ENCODE peak calls at places on chromosome 12, in nine cellular contexts. S is CD8-positive, alpha-beta memory T cell; X is left lung; O is colonic mucosa; W is GM23338; H is mammary epithelial cell; F is CD4-positive, CD25-positive, alpha-beta regulatory T cell; C is neural progenitor cell; D is RWPE2. B is an unnamed sample.

GRCh38 chr12:122921917-122922316 is 26.0 kb upstream of the VPS37B start:
- DNase-seq in S (no peak), O (peak), C (no peak), D (no peak), W (no peak), H (no peak), X (no peak), F (no peak), B (no peak)

GRCh38 chr12:92718483-92718985 is 15.7 kb downstream of the PLEKHG7 start:
- DNase-seq in S (no peak), C (no peak), O (no peak), W (no peak), H (no peak), X (no peak), F (no peak), D (no peak), B (no peak)

GRCh38 chr12:99386907-99387306 is 260.6 kb upstream of the GARIN6 start:
- DNase-seq in O (no peak), X (no peak), D (no peak), W (peak), S (no peak), H (peak), C (peak), F (no peak), B (no peak)

GRCh38 chr12:115354007-115354452 is 670.1 kb upstream of the TBX3 start:
- DNase-seq in F (no peak), H (peak), W (no peak), O (peak), S (no peak), X (peak), D (peak), C (no peak), B (no peak)

GRCh38 chr12:1859643-1860042 is 39.3 kb downstream of the LRTM2 start:
- DNase-seq in D (peak), O (no peak), W (no peak), H (peak), F (no peak), C (no peak), X (no peak), S (no peak), B (no peak)

GRCh38 chr12:95411466-95411865 is 62.5 kb upstream of the METAP2 start:
- DNase-seq in S (no peak), O (no peak), D (no peak), W (no peak), H (no peak), X (no peak), F (no peak), C (no peak), B (no peak)

GRCh38 chr12:108611884-108612415 is 14.1 kb upstream of the TMEM119 start:
- DNase-seq in H (peak), W (peak), X (no peak), C (peak), O (no peak), D (no peak), F (peak), S (peak), B (no peak)

GRCh38 chr12:131466306-131466705 is 244.6 kb upstream of the SFSWAP start:
- DNase-seq in W (no peak), O (no peak), D (no peak), H (no peak), C (no peak), F (no peak), X (no peak), S (no peak), B (no peak)

GRCh38 chr12:132279184-132279889 is 50.1 kb downstream of the GALNT9 start:
- DNase-seq in O (peak), H (no peak), W (peak), F (no peak), C (no peak), D (no peak), X (no peak), S (peak), B (peak)

GRCh38 chr12:51362747-51363342 is 16.4 kb upstream of the CELA1 start:
- DNase-seq in X (no peak), O (no peak), F (no peak), W (no peak), H (no peak), D (no peak), C (no peak), S (no peak), B (no peak)

GRCh38 chr12:23950775-23951391 is 1.4 kb upstream of the SOX5 start:
- DNase-seq in X (no peak), D (no peak), H (no peak), C (peak), W (peak), S (no peak), F (no peak), O (no peak), B (no peak)

GRCh38 chr12:115325858-115326257 is 641.9 kb upstream of the TBX3 start:
- DNase-seq in D (no peak), H (no peak), C (no peak), S (no peak), F (no peak), W (no peak), X (no peak), O (peak), B (no peak)

GRCh38 chr12:122865268-122866231 is 30.3 kb downstream of the HIP1R start:
- DNase-seq in W (peak), X (peak), F (no peak), D (peak), C (no peak), O (no peak), S (peak), H (no peak), B (peak)

GRCh38 chr12:125435871-125436270 is 370.6 kb downstream of the AACS start:
- DNase-seq in H (no peak), F (no peak), S (no peak), W (no peak), C (no peak), D (no peak), O (no peak), X (no peak), B (no peak)

GRCh38 chr12:124737040-124737419 is 126.6 kb downstream of the SCARB1 start:
- DNase-seq in H (no peak), C (no peak), S (no peak), X (no peak), W (no peak), O (no peak), D (no peak), F (no peak), B (no peak)

GRCh38 chr12:79686171-79686570 is 4.6 kb downstream of the PAWR start:
- DNase-seq in X (no peak), C (no peak), F (no peak), W (no peak), H (peak), S (no peak), D (no peak), O (no peak), B (no peak)

GRCh38 chr12:79546461-79547043 is 144.2 kb downstream of the PAWR start:
- DNase-seq in S (no peak), F (no peak), C (no peak), D (no peak), X (no peak), O (no peak), W (peak), H (peak), B (no peak)

GRCh38 chr12:113056631-113057488 is at the start of gene DTX1:
- DNase-seq in C (peak), H (no peak), O (no peak), S (no peak), W (peak), D (no peak), X (no peak), F (peak), B (no peak)

GRCh38 chr12:113056381-113056630 is 224 bp upstream of the DTX1 start:
- DNase-seq in D (no peak), H (no peak), W (no peak), X (no peak), O (no peak), F (no peak), S (no peak), C (no peak), B (no peak)

GRCh38 chr12:113058553-113058952 is 2.0 kb downstream of the DTX1 start:
- DNase-seq in C (no peak), S (no peak), W (no peak), O (no peak), H (no peak), F (no peak), X (no peak), D (no peak), B (no peak)

GRCh38 chr12:113059071-113059595 is 2.6 kb downstream of the DTX1 start:
- DNase-seq in O (no peak), W (no peak), D (no peak), F (no peak), S (no peak), C (no peak), X (no peak), H (no peak), B (no peak)

GRCh38 chr12:113057565-113058485 is 1.3 kb downstream of the DTX1 start:
- DNase-seq in W (peak), H (no peak), F (no peak), D (no peak), O (no peak), X (no peak), C (peak), S (no peak), B (no peak)
- H3K27ac ChIP-seq in W (no peak), H (no peak), F (no peak), D (no peak), O (no peak), X (no peak), C (no peak), S (no peak), B (no peak)

GRCh38 chr12:42730286-42730685 is 140.7 kb upstream of the PRICKLE1 start:
- DNase-seq in D (no peak), F (no peak), C (no peak), O (no peak), S (no peak), X (no peak), H (peak), W (no peak), B (no peak)
- H3K27ac ChIP-seq in D (no peak), F (no peak), C (no peak), O (no peak), S (no peak), X (no peak), H (no peak), W (no peak), B (no peak)

GRCh38 chr12:62789856-62790255 is 145.1 kb downstream of the PPM1H start:
- DNase-seq in H (no peak), W (no peak), D (no peak), F (no peak), C (no peak), X (no peak), S (no peak), O (no peak), B (no peak)

GRCh38 chr12:62787023-62787422 is 147.9 kb downstream of the PPM1H start:
- DNase-seq in C (no peak), F (no peak), X (no peak), D (no peak), S (no peak), W (no peak), O (no peak), H (no peak), B (no peak)

GRCh38 chr12:62785941-62786559 is 148.9 kb downstream of the PPM1H start:
- DNase-seq in X (peak), D (peak), C (no peak), S (no peak), O (no peak), H (peak), F (no peak), W (no peak), B (no peak)

GRCh38 chr12:62784576-62784975 is 150.4 kb downstream of the PPM1H start:
- DNase-seq in D (no peak), X (no peak), W (no peak), S (no peak), O (no peak), H (no peak), C (no peak), F (no peak), B (no peak)

GRCh38 chr12:62787606-62788005 is 147.3 kb downstream of the PPM1H start:
- DNase-seq in X (no peak), C (no peak), H (no peak), D (no peak), O (no peak), S (no peak), W (no peak), F (no peak), B (no peak)
- H3K27ac ChIP-seq in X (no peak), C (no peak), H (no peak), D (peak), O (no peak), S (no peak), W (no peak), F (no peak), B (no peak)

GRCh38 chr12:84070311-84070710 is 842.3 kb downstream of the SLC6A15 start:
- DNase-seq in F (no peak), D (no peak), H (no peak), W (no peak), O (peak), C (no peak), X (no peak), S (no peak), B (no peak)
- H3K27ac ChIP-seq in F (no peak), D (no peak), H (no peak), W (no peak), O (no peak), C (no peak), X (no peak), S (no peak), B (no peak)

DNA sequence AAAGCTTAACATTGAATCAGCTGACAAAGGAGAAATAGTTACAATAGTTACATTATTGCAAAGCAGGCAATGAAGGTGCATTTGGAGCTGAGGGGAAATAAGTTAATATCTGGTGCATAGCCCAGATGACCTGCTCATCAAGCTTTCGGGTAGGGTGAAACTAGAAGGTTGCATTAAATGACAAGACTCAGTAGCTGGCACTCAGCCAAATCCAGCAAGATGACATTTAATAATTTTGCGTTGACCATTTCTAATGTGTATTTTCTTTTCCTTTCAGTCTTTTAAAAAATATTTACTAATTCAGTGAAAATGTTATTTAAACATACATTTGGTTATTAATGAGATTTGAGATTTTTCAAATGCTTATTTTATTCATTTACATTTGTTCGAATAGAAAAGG is 188.6 kb downstream of the SLC5A8 start:
- DNase-seq in F (no peak), C (no peak), W (no peak), S (no peak), D (no peak), H (no peak), O (no peak), X (no peak), B (no peak)
- H3K27ac ChIP-seq in F (no peak), C (no peak), W (no peak), S (no peak), D (peak), H (peak), O (no peak), X (no peak), B (no peak)

DNA sequence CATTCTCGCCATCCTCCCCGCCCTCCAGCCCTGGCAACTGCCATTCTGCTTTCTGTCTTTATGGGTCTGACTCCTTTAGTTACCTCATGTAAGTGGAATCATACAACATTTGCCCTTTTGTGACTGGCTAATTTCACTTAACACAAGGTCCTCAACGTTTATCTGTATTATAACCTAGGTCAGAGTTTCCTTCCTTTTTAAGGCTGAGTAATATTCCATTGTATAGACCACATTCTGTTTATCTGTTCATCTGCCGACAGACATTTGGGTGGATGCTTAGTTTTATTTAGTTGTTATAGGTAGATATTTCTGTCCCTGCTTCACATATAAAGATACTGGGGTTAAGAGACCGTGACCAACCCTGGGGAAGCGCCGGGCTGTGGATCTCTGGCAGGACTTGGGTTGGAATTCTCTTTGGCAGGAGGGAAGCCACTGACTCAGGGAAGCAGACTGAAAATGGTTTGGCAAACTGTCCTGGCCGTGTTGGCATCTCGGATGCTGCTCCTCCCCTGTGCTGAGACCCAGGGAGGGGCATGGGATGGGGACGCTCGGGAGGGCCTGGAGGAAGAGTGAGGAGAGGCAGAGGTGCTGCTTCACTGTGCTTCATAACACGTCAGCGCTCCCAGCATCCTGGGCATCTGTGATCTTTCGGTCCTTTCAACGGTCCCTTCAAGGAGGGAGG is 38.9 kb downstream of the TEAD4 start:
- DNase-seq in O (no peak), H (no peak), S (peak), C (no peak), X (no peak), D (no peak), F (no peak), W (peak), B (no peak)
- H3K27ac ChIP-seq in O (no peak), H (no peak), S (no peak), C (no peak), X (no peak), D (no peak), F (no peak), W (peak), B (no peak)

GRCh38 chr12:42237052-42237852 is 796 bp downstream of the YAF2 start:
- DNase-seq in H (peak), F (peak), C (peak), W (peak), O (peak), S (peak), D (no peak), X (peak), B (peak)
- H3K27ac ChIP-seq in H (peak), F (peak), C (no peak), W (no peak), O (peak), S (peak), D (peak), X (peak), B (peak)

GRCh38 chr12:8154526-8154925 is 2.3 kb upstream of the ZNF705A start:
- DNase-seq in H (no peak), D (no peak), S (no peak), X (no peak), O (no peak), C (no peak), W (no peak), F (peak), B (no peak)

GRCh38 chr12:8157484-8158198 is 826 bp downstream of the ZNF705A start:
- DNase-seq in S (no peak), H (no peak), X (no peak), F (no peak), D (no peak), W (no peak), O (no peak), C (peak), B (no peak)

GRCh38 chr12:8156416-8156815 is 399 bp upstream of the ZNF705A start:
- DNase-seq in H (no peak), O (no peak), X (no peak), C (no peak), W (no peak), D (no peak), S (no peak), F (no peak), B (no peak)

GRCh38 chr12:8156845-8157244 is at the start of gene ZNF705A:
- DNase-seq in C (no peak), S (no peak), F (no peak), H (peak), O (no peak), W (no peak), D (no peak), X (no peak), B (no peak)
- H3K27ac ChIP-seq in C (peak), S (no peak), F (no peak), H (peak), O (no peak), W (no peak), D (peak), X (peak), B (peak)

GRCh38 chr12:116943419-116944372 is 32.9 kb downstream of the FBXW8 start:
- DNase-seq in W (no peak), C (no peak), O (no peak), H (no peak), S (no peak), X (no peak), D (no peak), F (no peak), B (no peak)
- H3K27ac ChIP-seq in W (no peak), C (no peak), O (no peak), H (no peak), S (no peak), X (no peak), D (no peak), F (no peak), B (no peak)